ENCODE peak calls at places on chromosomes 4 and X, in nine cellular contexts. I, O, R, T, G, K, V, A and U are unnamed samples.

GRCh38 chr4:124904723-124905390 is 192.3 kb upstream of the ANKRD50 start:
- DNase-seq in I (no peak), R (no peak), T (no peak), O (no peak), V (no peak), A (no peak), K (no peak), G (no peak), U (no peak)

GRCh38 chrX:11367609-11368430 is 74.6 kb downstream of the AMELX start:
- DNase-seq in V (no peak), T (no peak), O (no peak), R (peak), A (no peak), I (no peak), G (no peak), K (no peak), U (no peak)

GRCh38 chrX:4560192-4560591 is 846.7 kb upstream of the PRKX start:
- DNase-seq in T (no peak), V (no peak), G (no peak), A (no peak), R (no peak), O (no peak), K (no peak), I (no peak), U (no peak)

GRCh38 chr4:158624889-158625478 is 46.7 kb downstream of the C4orf46 start:
- DNase-seq in A (peak), T (no peak), G (no peak), R (peak), O (no peak), K (peak), I (peak), V (no peak), U (peak)

GRCh38 chr4:142893012-142893411 is 46.9 kb upstream of the INPP4B start:
- DNase-seq in I (no peak), A (no peak), K (no peak), R (no peak), O (no peak), V (no peak), T (no peak), G (no peak), U (no peak)

GRCh38 chrX:40746536-40746935 is 11.2 kb upstream of the MED14 start:
- DNase-seq in I (no peak), K (no peak), V (no peak), T (no peak), O (no peak), A (no peak), G (no peak), R (no peak), U (no peak)

GRCh38 chr4:183431614-183432013 is 12.8 kb upstream of the CDKN2AIP start:
- DNase-seq in V (no peak), K (no peak), T (no peak), G (no peak), R (no peak), I (no peak), A (no peak), O (no peak), U (no peak)

GRCh38 chrX:103817502-103817901 is 14.6 kb downstream of the RAB9B start:
- DNase-seq in A (no peak), V (no peak), T (no peak), O (no peak), G (no peak), R (peak), K (no peak), I (peak), U (no peak)

GRCh38 chr4:67332627-67333026 is 212.7 kb downstream of the CENPC start:
- DNase-seq in T (no peak), V (no peak), G (no peak), O (no peak), K (no peak), I (no peak), A (no peak), R (no peak), U (no peak)

GRCh38 chr4:153901220-153901619 is 112.3 kb upstream of the SFRP2 start:
- DNase-seq in V (no peak), I (no peak), A (no peak), K (no peak), G (no peak), T (no peak), R (no peak), O (no peak), U (no peak)

GRCh38 chr4:10639100-10639499 is 45.5 kb downstream of the CLNK start:
- DNase-seq in I (no peak), T (no peak), V (no peak), K (no peak), A (no peak), O (no peak), G (no peak), R (no peak), U (no peak)

GRCh38 chr4:182547435-182547834 is 304.2 kb downstream of the TENM3 start:
- DNase-seq in I (no peak), R (no peak), V (no peak), T (no peak), K (no peak), G (no peak), A (no peak), O (no peak), U (no peak)

GRCh38 chrX:65859299-65859698 is 180.6 kb downstream of the VSIG4 start:
- DNase-seq in G (no peak), O (no peak), T (no peak), V (no peak), K (no peak), I (no peak), R (no peak), A (no peak), U (no peak)

GRCh38 chr4:3705236-3705987 is 60.8 kb upstream of the ADRA2C start:
- DNase-seq in A (no peak), R (no peak), G (no peak), K (no peak), V (peak), O (no peak), I (no peak), T (no peak), U (no peak)

GRCh38 chrX:20530319-20530979 is 263.7 kb upstream of the RPS6KA3 start:
- DNase-seq in T (peak), K (peak), V (no peak), G (no peak), O (peak), R (peak), I (peak), A (no peak), U (peak)

GRCh38 chr4:73679836-73680235 is 59.6 kb upstream of the RASSF6 start:
- DNase-seq in I (no peak), K (no peak), A (no peak), O (no peak), R (peak), T (no peak), V (no peak), G (no peak), U (no peak)

GRCh38 chrX:153726286-153727107 is 1.8 kb downstream of the ABCD1 start:
- DNase-seq in A (peak), O (peak), K (no peak), T (peak), I (peak), V (no peak), R (peak), G (peak), U (no peak)

GRCh38 chrX:3286196-3286920 is 60.1 kb downstream of the MXRA5 start:
- DNase-seq in K (no peak), O (no peak), V (no peak), R (peak), I (no peak), A (no peak), T (no peak), G (no peak), U (no peak)

GRCh38 chr4:86831262-86832090 is 17.7 kb downstream of the SLC10A6 start:
- DNase-seq in R (peak), G (no peak), O (peak), A (no peak), I (peak), T (no peak), V (no peak), K (peak), U (no peak)

GRCh38 chr4:88225216-88226107 is 58.9 kb downstream of the PPM1K start:
- DNase-seq in G (no peak), V (no peak), A (no peak), R (peak), I (no peak), K (no peak), T (no peak), O (no peak), U (no peak)

GRCh38 chr4:151012836-151013235 is 2.2 kb downstream of the LRBA start:
- DNase-seq in O (no peak), V (no peak), I (peak), G (no peak), T (no peak), R (no peak), K (no peak), A (no peak), U (no peak)

GRCh38 chr4:153486281-153487151 is 20.4 kb downstream of the TMEM131L start:
- DNase-seq in K (peak), G (peak), R (peak), T (no peak), I (peak), O (peak), V (no peak), A (no peak), U (peak)

GRCh38 chr4:8037150-8037769 is 97.6 kb upstream of the AFAP1 start:
- DNase-seq in I (no peak), G (no peak), K (no peak), O (no peak), V (no peak), R (no peak), T (no peak), A (no peak), U (no peak)

GRCh38 chr4:120554086-120554485 is 368.4 kb downstream of the PRDM5 start:
- DNase-seq in K (no peak), G (no peak), I (no peak), T (no peak), V (no peak), R (no peak), O (no peak), A (no peak), U (no peak)

GRCh38 chrX:67604979-67605703 is 61.3 kb downstream of the AR start:
- DNase-seq in V (no peak), T (no peak), G (no peak), I (no peak), R (peak), A (no peak), O (no peak), K (no peak), U (no peak)

GRCh38 chrX:110414273-110414672 is 55.6 kb downstream of the RTL9 start:
- DNase-seq in O (no peak), A (no peak), K (no peak), T (no peak), I (no peak), V (no peak), G (no peak), R (no peak), U (no peak)

GRCh38 chr4:108359936-108360681 is 191.4 kb upstream of the LEF1 start:
- DNase-seq in R (no peak), O (no peak), K (no peak), I (no peak), V (no peak), A (no peak), T (no peak), G (no peak), U (no peak)
- H3K4me3 ChIP-seq in R (no peak), O (no peak), K (no peak), I (no peak), V (no peak), A (no peak), T (no peak), G (no peak), U (no peak)

DNA sequence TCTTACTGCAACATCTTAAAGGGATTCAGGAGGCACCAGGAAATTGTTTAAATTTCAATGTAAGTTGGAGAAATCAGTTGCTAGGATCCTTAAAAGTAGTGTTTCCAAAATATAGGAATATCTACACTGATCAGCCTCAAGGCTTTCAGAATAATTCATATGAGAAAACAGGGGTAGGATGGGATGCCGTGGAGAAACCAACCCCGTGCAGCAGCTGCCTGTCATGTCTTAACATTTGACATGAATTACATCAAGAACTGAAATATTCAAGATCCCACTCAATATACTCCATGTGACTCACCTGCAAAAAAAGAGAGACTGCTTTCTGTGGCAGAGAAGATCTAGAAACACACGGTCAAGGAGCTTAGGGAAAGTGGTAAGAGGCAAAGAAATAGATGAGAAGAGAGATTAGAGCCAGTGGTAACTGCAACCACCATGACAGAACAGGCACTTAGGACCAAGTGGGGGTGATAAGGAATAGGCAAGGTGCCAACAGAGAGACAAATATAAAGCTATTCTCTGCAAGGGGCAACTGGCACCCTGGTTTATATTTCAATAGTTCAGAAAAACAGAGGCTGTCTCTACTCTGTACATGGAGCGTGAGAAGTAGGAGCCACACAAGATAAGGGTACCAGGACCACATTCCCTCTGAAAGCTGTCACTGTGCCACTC is 64.0 kb downstream of the SLC39A8 start:
- DNase-seq in T (no peak), R (no peak), G (no peak), O (no peak), I (no peak), V (no peak), A (no peak), K (no peak), U (no peak)
- TF ChIP-seq POLR2A in T (no peak), R (no peak), G (no peak), O (no peak), I (no peak), V (no peak), A (no peak), K (no peak), U (no peak)

GRCh38 chr4:583820-584219 is 7.7 kb upstream of the TMEM271 start:
- DNase-seq in K (no peak), A (no peak), R (no peak), I (no peak), G (no peak), V (no peak), T (no peak), O (no peak), U (no peak)

GRCh38 chr4:589219-589963 is 13.3 kb upstream of the TMEM271 start:
- DNase-seq in I (no peak), T (no peak), K (no peak), O (no peak), R (no peak), V (no peak), G (no peak), A (no peak), U (peak)

GRCh38 chr4:590313-590841 is 14.3 kb upstream of the TMEM271 start:
- DNase-seq in R (no peak), G (no peak), K (no peak), O (no peak), V (no peak), A (no peak), T (no peak), I (no peak), U (no peak)

GRCh38 chr4:588351-588849 is 12.3 kb upstream of the TMEM271 start:
- DNase-seq in A (no peak), O (no peak), G (no peak), R (no peak), K (no peak), T (no peak), I (no peak), V (no peak), U (no peak)

DNA sequence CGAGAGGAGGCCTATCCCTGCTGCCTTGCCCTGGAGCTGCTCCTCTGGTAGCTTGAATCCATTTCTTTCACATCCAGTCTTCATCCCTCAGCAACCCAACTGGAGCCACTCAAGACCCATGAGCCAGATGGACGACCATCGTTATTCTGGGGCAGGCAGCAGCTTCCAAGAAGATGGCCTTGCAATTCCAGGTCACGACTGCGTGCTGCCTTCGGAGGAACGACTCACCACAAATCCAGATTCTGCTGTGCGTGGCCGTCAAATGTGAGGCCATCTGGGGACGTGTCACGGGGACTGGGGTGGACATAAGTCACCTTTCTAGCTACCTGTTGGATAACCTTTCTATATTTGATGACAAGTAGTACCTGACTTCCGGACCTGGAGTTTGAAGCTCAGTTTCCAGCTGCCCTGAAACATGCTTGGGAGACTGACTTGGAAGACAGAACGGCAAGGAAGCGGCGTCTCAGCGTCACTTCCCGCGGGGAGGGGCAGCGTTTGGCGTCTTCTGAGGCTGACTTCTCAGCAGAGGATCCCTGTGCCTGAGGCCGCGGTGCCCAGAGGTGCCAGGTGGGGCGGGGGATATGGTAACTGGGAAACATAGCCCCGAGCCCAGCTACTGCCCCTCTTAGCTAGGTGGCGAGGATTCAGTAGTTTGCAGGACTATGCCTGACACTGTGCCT is 11.7 kb upstream of the TMEM271 start:
- DNase-seq in G (no peak), V (no peak), R (no peak), T (no peak), I (no peak), K (no peak), O (no peak), A (no peak), U (peak)
- TF ChIP-seq CTCF in G (no peak), V (no peak), R (no peak), T (no peak), I (no peak), K (no peak), O (no peak), A (no peak), U (no peak)

DNA sequence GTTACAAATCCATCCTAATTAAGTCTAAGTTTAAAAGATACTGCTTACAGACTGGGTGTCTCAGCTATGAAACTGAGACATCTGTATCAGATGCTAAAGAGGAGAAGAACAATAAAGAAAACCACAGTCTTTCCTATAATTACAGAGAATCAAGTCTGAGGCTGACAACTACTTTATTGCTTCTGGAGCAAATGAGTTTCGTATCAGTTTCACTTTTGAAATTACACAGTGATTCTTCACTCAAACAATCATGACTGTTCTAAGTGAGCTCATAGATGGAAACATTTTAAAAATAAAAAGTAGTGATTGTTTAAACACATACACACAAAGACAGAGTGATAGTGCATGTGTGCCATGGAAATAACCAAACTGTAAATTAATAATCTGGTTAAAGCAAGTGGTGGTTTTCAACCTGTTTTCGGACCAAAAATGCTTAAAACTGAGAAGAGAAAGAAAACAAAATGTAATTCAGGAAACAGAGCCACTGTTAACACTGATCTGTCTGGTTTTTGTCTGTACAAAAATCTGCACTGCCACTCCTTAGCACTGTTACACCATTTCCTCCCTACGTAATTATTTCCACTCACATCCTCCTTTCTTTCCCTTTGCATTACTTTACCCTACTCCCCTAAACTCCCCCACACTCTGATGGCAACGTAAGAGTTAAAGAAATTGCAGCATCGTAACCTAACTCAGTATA is 12.5 kb downstream of the RFC1 start:
- DNase-seq in T (no peak), I (no peak), K (no peak), O (no peak), R (peak), A (no peak), V (no peak), G (no peak), U (no peak)
- H3K4me3 ChIP-seq in T (peak), I (no peak), K (peak), O (peak), R (peak), A (peak), V (peak), G (peak), U (no peak)

DNA sequence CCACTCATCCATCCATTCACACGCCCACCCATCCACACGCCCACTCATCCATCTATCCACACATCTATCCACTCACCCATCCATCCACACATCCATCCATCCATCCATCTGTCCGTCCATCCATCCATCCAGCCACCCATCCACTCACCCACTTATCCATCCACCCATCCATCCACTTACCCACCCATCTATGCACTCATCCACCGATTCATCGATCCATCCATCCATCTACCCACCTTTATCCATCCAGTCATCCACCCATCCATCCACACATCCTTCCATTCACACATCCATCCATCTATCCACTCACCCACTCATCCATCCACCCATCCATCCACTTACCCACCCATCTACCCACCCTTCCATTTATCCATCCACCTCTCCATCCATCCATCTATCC is 28.3 kb downstream of the ASMTL start:
- DNase-seq in O (no peak), G (no peak), I (no peak), A (no peak), K (no peak), R (no peak), T (peak), V (no peak), U (no peak)
- TF ChIP-seq POLR2A in O (no peak), G (no peak), I (no peak), A (no peak), K (no peak), R (no peak), T (no peak), V (no peak), U (no peak)

GRCh38 chr4:80592950-80593349 is 257.4 kb downstream of the CFAP299 start:
- DNase-seq in I (no peak), A (no peak), K (no peak), R (no peak), O (no peak), T (no peak), V (no peak), G (no peak), U (no peak)
- TF ChIP-seq CTCF in I (no peak), A (no peak), K (no peak), R (no peak), O (no peak), T (no peak), V (no peak), G (no peak), U (no peak)

GRCh38 chr4:156974264-156974663 is 2.7 kb upstream of the PDGFC start:
- DNase-seq in A (no peak), O (no peak), R (peak), T (no peak), V (no peak), K (no peak), I (no peak), G (no peak), U (no peak)

GRCh38 chr4:156970501-156971167 is 965 bp downstream of the PDGFC start:
- DNase-seq in G (peak), T (peak), R (peak), I (peak), V (peak), O (peak), K (peak), A (peak), U (peak)

GRCh38 chr4:156971168-156971601 is 414 bp downstream of the PDGFC start:
- DNase-seq in V (no peak), A (no peak), I (peak), O (peak), K (no peak), R (no peak), T (peak), G (peak), U (no peak)

GRCh38 chr4:156971623-156972369 is at the start of gene PDGFC:
- DNase-seq in A (peak), K (peak), R (peak), G (peak), V (peak), I (peak), O (peak), T (peak), U (peak)

GRCh38 chr4:156972370-156972980 is 876 bp upstream of the PDGFC start:
- DNase-seq in O (no peak), A (no peak), I (no peak), R (peak), T (no peak), G (no peak), V (no peak), K (no peak), U (no peak)
- H3K4me3 ChIP-seq in O (peak), A (peak), I (peak), R (peak), T (peak), G (peak), V (peak), K (peak), U (no peak)

GRCh38 chr4:189941005-189941450 is 356 bp downstream of the FRG1 start:
- DNase-seq in V (no peak), G (no peak), K (no peak), O (no peak), T (no peak), R (no peak), A (no peak), I (no peak), U (no peak)
- TF ChIP-seq POLR2A in V (no peak), G (no peak), K (no peak), O (no peak), T (no peak), R (no peak), A (no peak), I (no peak), U (no peak)

GRCh38 chr4:27027428-27027827 is 166.8 kb downstream of the STIM2 start:
- DNase-seq in T (no peak), G (no peak), K (no peak), R (no peak), I (no peak), A (no peak), V (no peak), O (no peak), U (no peak)
- TF ChIP-seq CTCF in T (no peak), G (no peak), K (no peak), R (no peak), I (no peak), A (no peak), V (no peak), O (no peak), U (no peak)